ENCODE peak calls at places on chromosomes 11 and 22, in seven cellular contexts. One of them, this sample, is unnamed.

GRCh38 chr11:128405693-128406364 is 181.5 kb downstream of the ETS1 start:
- DNase-seq in spleen: no peak
- DNase-seq in GM13977: no peak
- DNase-seq in left lung: no peak
- DNase-seq in coronary artery: no peak
- DNase-seq in endothelial cell: no peak
- DNase-seq in adrenal gland: no peak
- DNase-seq in this sample: no peak

GRCh38 chr11:134176284-134176683 is 47.5 kb downstream of the NCAPD3 start:
- DNase-seq in spleen: no peak
- DNase-seq in GM13977: no peak
- DNase-seq in endothelial cell: no peak
- DNase-seq in left lung: no peak
- DNase-seq in coronary artery: no peak
- DNase-seq in adrenal gland: no peak
- DNase-seq in this sample: no peak

GRCh38 chr11:126352934-126353801 is 2.3 kb upstream of the ST3GAL4 start:
- DNase-seq in GM13977: peak
- DNase-seq in adrenal gland: no peak
- DNase-seq in endothelial cell: no peak
- DNase-seq in left lung: no peak
- DNase-seq in spleen: peak
- DNase-seq in coronary artery: no peak
- DNase-seq in this sample: peak

GRCh38 chr11:13669544-13670488 is 1.3 kb downstream of the FAR1 start:
- DNase-seq in adrenal gland: no peak
- DNase-seq in left lung: no peak
- DNase-seq in endothelial cell: no peak
- DNase-seq in GM13977: no peak
- DNase-seq in coronary artery: no peak
- DNase-seq in spleen: no peak
- DNase-seq in this sample: no peak

GRCh38 chr11:76978818-76979217 is 55.4 kb upstream of the B3GNT6 start:
- DNase-seq in adrenal gland: no peak
- DNase-seq in coronary artery: no peak
- DNase-seq in spleen: no peak
- DNase-seq in endothelial cell: no peak
- DNase-seq in left lung: no peak
- DNase-seq in GM13977: no peak
- DNase-seq in this sample: no peak

GRCh38 chr11:23127706-23128105 is 267.4 kb upstream of the CCDC179 start:
- DNase-seq in spleen: no peak
- DNase-seq in left lung: no peak
- DNase-seq in coronary artery: no peak
- DNase-seq in endothelial cell: no peak
- DNase-seq in adrenal gland: no peak
- DNase-seq in GM13977: no peak
- DNase-seq in this sample: no peak

GRCh38 chr22:31083923-31084810 is 3.0 kb downstream of the SMTN start:
- DNase-seq in coronary artery: peak
- DNase-seq in GM13977: peak
- DNase-seq in adrenal gland: no peak
- DNase-seq in endothelial cell: no peak
- DNase-seq in spleen: peak
- DNase-seq in left lung: no peak
- DNase-seq in this sample: peak

GRCh38 chr11:23789938-23790371 is 706.9 kb upstream of the LUZP2 start:
- DNase-seq in GM13977: no peak
- DNase-seq in coronary artery: no peak
- DNase-seq in endothelial cell: no peak
- DNase-seq in adrenal gland: no peak
- DNase-seq in left lung: no peak
- DNase-seq in spleen: no peak
- DNase-seq in this sample: no peak

GRCh38 chr11:1500466-1501420 is 14.2 kb upstream of the MOB2 start:
- DNase-seq in endothelial cell: no peak
- DNase-seq in adrenal gland: peak
- DNase-seq in spleen: peak
- DNase-seq in coronary artery: no peak
- DNase-seq in left lung: peak
- DNase-seq in GM13977: no peak
- DNase-seq in this sample: peak

GRCh38 chr11:46987183-46987582 is 50.6 kb downstream of the CSTPP1 start:
- DNase-seq in coronary artery: no peak
- DNase-seq in left lung: no peak
- DNase-seq in adrenal gland: no peak
- DNase-seq in spleen: no peak
- DNase-seq in GM13977: no peak
- DNase-seq in endothelial cell: no peak
- DNase-seq in this sample: no peak

GRCh38 chr11:118320515-118320914 is 16.0 kb downstream of the CD3E start:
- DNase-seq in spleen: no peak
- DNase-seq in left lung: no peak
- DNase-seq in GM13977: no peak
- DNase-seq in coronary artery: no peak
- DNase-seq in endothelial cell: no peak
- DNase-seq in adrenal gland: no peak
- DNase-seq in this sample: no peak

GRCh38 chr11:284081-285020 is 4.6 kb upstream of the PGGHG start:
- DNase-seq in spleen: peak
- DNase-seq in left lung: peak
- DNase-seq in adrenal gland: peak
- DNase-seq in coronary artery: peak
- DNase-seq in endothelial cell: no peak
- DNase-seq in GM13977: no peak
- DNase-seq in this sample: peak

GRCh38 chr22:18091916-18092526 is 14.2 kb downstream of the PEX26 start:
- DNase-seq in adrenal gland: peak
- DNase-seq in endothelial cell: no peak
- DNase-seq in spleen: no peak
- DNase-seq in coronary artery: no peak
- DNase-seq in GM13977: no peak
- DNase-seq in left lung: no peak
- DNase-seq in this sample: no peak

GRCh38 chr11:33419956-33420355 is 162.8 kb downstream of the HIPK3 start:
- DNase-seq in GM13977: no peak
- DNase-seq in coronary artery: no peak
- DNase-seq in spleen: no peak
- DNase-seq in left lung: no peak
- DNase-seq in endothelial cell: no peak
- DNase-seq in adrenal gland: no peak
- DNase-seq in this sample: no peak

GRCh38 chr22:26892401-26893033 is 235.1 kb downstream of the MIAT start:
- DNase-seq in spleen: no peak
- DNase-seq in left lung: peak
- DNase-seq in endothelial cell: no peak
- DNase-seq in GM13977: no peak
- DNase-seq in coronary artery: peak
- DNase-seq in adrenal gland: peak
- DNase-seq in this sample: no peak

GRCh38 chr11:45872513-45873356 is 12.7 kb upstream of the MAPK8IP1 start:
- DNase-seq in coronary artery: no peak
- DNase-seq in GM13977: peak
- DNase-seq in adrenal gland: peak
- DNase-seq in endothelial cell: peak
- DNase-seq in left lung: no peak
- DNase-seq in spleen: no peak
- DNase-seq in this sample: no peak

GRCh38 chr11:3057069-3057963 is at the start of gene CARS1:
- DNase-seq in adrenal gland: peak
- DNase-seq in GM13977: peak
- DNase-seq in left lung: peak
- DNase-seq in endothelial cell: peak
- DNase-seq in coronary artery: peak
- DNase-seq in spleen: peak
- DNase-seq in this sample: peak

GRCh38 chr11:122981388-122982264 is at the start of gene BSX:
- DNase-seq in endothelial cell: peak
- DNase-seq in spleen: no peak
- DNase-seq in left lung: peak
- DNase-seq in GM13977: peak
- DNase-seq in coronary artery: no peak
- DNase-seq in adrenal gland: peak
- DNase-seq in this sample: no peak

GRCh38 chr11:714436-714835 is 8.4 kb downstream of the EPS8L2 start:
- DNase-seq in GM13977: no peak
- DNase-seq in endothelial cell: no peak
- DNase-seq in adrenal gland: no peak
- DNase-seq in left lung: no peak
- DNase-seq in spleen: no peak
- DNase-seq in coronary artery: no peak
- DNase-seq in this sample: no peak

GRCh38 chr22:46362221-46362933 is 26.9 kb downstream of the TRMU start:
- DNase-seq in coronary artery: no peak
- DNase-seq in left lung: no peak
- DNase-seq in adrenal gland: no peak
- DNase-seq in GM13977: no peak
- DNase-seq in spleen: peak
- DNase-seq in endothelial cell: no peak
- DNase-seq in this sample: no peak

GRCh38 chr22:48371391-48371790 is 1456.3 kb downstream of the BRD1 start:
- DNase-seq in GM13977: no peak
- DNase-seq in adrenal gland: no peak
- DNase-seq in spleen: peak
- DNase-seq in left lung: no peak
- DNase-seq in endothelial cell: no peak
- DNase-seq in coronary artery: peak
- DNase-seq in this sample: no peak

GRCh38 chr22:41917906-41918791 is 3.3 kb upstream of the SHISA8 start:
- DNase-seq in adrenal gland: peak
- DNase-seq in coronary artery: no peak
- DNase-seq in spleen: peak
- DNase-seq in endothelial cell: peak
- DNase-seq in GM13977: no peak
- DNase-seq in left lung: peak
- DNase-seq in this sample: peak

GRCh38 chr11:15216678-15217077 is 102.0 kb downstream of the INSC start:
- DNase-seq in left lung: no peak
- DNase-seq in endothelial cell: no peak
- DNase-seq in spleen: no peak
- DNase-seq in adrenal gland: no peak
- DNase-seq in coronary artery: no peak
- DNase-seq in GM13977: peak
- DNase-seq in this sample: no peak
- TF ChIP-seq CTCF in left lung: no peak
- TF ChIP-seq CTCF in endothelial cell: peak
- TF ChIP-seq CTCF in spleen: no peak
- TF ChIP-seq CTCF in adrenal gland: no peak
- TF ChIP-seq CTCF in coronary artery: no peak
- TF ChIP-seq CTCF in GM13977: peak
- TF ChIP-seq CTCF in this sample: no peak

DNA sequence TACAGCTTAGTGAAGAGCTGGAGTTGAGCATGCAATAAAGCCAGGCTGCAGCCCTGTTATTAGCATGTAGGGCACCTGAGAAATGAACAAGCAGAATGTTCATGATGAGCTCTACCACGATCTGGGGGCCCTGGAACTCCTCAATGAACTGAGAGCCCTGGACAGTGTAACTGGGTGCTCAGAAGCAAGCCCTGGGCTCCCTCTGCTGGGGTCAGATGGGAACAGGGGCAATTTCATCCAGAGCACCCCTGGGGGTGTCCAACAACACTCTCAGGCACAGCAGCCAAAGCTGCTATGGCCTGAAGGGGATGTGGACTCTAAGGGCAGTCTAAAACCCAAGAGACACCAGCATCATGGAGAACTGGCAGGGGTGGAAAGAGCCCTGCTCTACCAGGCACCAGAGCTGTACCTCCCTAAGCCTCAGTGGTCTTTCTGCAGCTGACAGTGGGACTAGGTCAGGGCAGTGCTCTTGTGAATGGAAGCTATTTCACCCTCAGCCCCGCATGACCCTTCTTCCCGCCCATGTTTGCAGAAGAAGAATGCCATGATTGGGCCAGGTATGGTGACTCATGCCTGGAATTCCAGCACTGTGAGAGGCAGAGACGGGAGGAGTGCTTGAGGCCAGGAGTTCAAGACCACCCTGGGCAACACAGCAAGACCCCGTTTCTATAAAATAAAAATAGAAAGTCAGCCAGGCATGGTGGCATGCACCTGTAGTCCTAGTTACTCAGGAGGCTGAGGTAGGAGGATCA is 28.9 kb downstream of the THOC5 start:
- DNase-seq in left lung: no peak
- DNase-seq in endothelial cell: peak
- DNase-seq in coronary artery: no peak
- DNase-seq in adrenal gland: peak
- DNase-seq in GM13977: peak
- DNase-seq in spleen: peak
- DNase-seq in this sample: no peak
- TF ChIP-seq CTCF in left lung: no peak
- TF ChIP-seq CTCF in endothelial cell: peak
- TF ChIP-seq CTCF in coronary artery: no peak
- TF ChIP-seq CTCF in adrenal gland: peak
- TF ChIP-seq CTCF in GM13977: peak
- TF ChIP-seq CTCF in spleen: peak
- TF ChIP-seq CTCF in this sample: peak

DNA sequence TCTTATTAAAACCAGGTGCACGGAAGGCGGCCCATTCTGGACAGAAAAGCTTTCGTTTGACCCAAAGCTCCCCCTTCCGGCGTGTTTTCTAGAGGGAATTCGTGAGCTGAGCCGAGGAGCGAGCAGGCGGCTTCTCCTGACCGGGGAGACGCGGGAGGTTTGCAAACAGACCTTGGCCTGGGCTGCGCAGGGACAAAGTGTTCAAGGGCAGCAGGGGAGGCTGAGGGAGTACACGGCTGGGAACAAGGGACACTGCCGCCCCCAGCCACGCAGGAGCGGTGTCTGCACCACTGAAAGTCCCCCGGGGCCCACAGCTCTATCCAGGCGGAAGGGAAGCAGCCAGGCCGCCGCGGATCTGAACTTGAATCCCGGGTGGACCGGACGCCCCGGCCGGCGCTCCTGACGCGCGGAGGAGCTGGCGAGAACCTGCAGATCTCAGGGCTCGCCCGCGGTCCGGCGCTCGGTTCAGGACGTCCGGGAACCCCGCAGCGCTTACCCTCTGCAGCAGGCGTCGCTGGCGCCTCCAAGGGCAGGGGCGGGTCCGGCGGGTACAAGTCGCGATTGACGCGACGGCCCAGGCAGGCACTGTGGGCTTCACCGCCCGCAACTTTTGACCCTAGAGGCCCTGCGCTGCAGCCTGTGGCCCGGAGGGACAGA is 101.9 kb downstream of the WT1 start:
- DNase-seq in endothelial cell: peak
- DNase-seq in adrenal gland: peak
- DNase-seq in left lung: peak
- DNase-seq in coronary artery: no peak
- DNase-seq in GM13977: peak
- DNase-seq in spleen: peak
- DNase-seq in this sample: peak
- TF ChIP-seq CTCF in endothelial cell: no peak
- TF ChIP-seq CTCF in adrenal gland: no peak
- TF ChIP-seq CTCF in left lung: no peak
- TF ChIP-seq CTCF in coronary artery: no peak
- TF ChIP-seq CTCF in GM13977: peak
- TF ChIP-seq CTCF in spleen: no peak
- TF ChIP-seq CTCF in this sample: peak

DNA sequence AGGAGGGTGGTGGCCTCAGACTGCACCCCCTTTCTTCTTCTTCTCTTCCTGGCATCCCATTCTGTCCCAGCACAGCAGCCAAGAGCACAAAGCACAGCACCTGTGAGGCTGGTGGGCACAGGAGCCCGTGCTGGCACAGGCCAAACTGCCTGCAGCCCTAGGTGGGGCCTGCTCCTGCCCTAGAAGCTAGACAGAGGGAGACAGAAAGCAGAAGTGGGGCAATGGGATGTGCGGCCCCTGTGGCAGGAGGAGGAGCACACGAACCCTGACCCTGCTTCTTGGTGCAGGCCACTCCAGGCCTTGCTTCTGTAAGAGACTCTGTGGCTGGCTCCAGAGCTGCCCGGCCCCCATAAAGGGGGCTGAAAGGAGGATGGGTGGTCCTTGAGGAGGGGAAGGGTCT is 3.9 kb upstream of the PTS start:
- DNase-seq in adrenal gland: no peak
- DNase-seq in GM13977: no peak
- DNase-seq in left lung: no peak
- DNase-seq in spleen: no peak
- DNase-seq in coronary artery: no peak
- DNase-seq in endothelial cell: no peak
- DNase-seq in this sample: no peak
- TF ChIP-seq CTCF in adrenal gland: no peak
- TF ChIP-seq CTCF in GM13977: no peak
- TF ChIP-seq CTCF in left lung: no peak
- TF ChIP-seq CTCF in spleen: no peak
- TF ChIP-seq CTCF in coronary artery: no peak
- TF ChIP-seq CTCF in endothelial cell: no peak
- TF ChIP-seq CTCF in this sample: no peak

This sample was measured in CD14-positive monocyte.